ENCODE peak calls at places on chromosomes 4 and X, in five cellular contexts. One of them, this sample, is unnamed.

GRCh38 chrX:132219343-132219768 is at the start of gene RAP2C:
- DNase-seq in astrocyte: peak; percentile 34
- DNase-seq in lower leg skin: peak; percentile 61
- DNase-seq in left ventricle myocardium inferior: peak; percentile 74
- DNase-seq in choroid plexus epithelial cell: peak; percentile 70
- DNase-seq in this sample: no peak

GRCh38 chrX:118682258-118683014 is 45.0 kb upstream of the IL13RA1 start:
- DNase-seq in left ventricle myocardium inferior: no peak
- DNase-seq in lower leg skin: no peak
- DNase-seq in astrocyte: no peak
- DNase-seq in choroid plexus epithelial cell: no peak
- DNase-seq in this sample: no peak

GRCh38 chr4:140256941-140257340 is 103.0 kb upstream of the MAML3 start:
- DNase-seq in astrocyte: peak; percentile 47
- DNase-seq in choroid plexus epithelial cell: peak; percentile 36
- DNase-seq in left ventricle myocardium inferior: no peak
- DNase-seq in lower leg skin: no peak
- DNase-seq in this sample: no peak

GRCh38 chr4:22911285-22911684 is 218.5 kb downstream of the GBA3 start:
- DNase-seq in lower leg skin: no peak
- DNase-seq in left ventricle myocardium inferior: no peak
- DNase-seq in choroid plexus epithelial cell: no peak
- DNase-seq in astrocyte: no peak
- DNase-seq in this sample: no peak

GRCh38 chrX:153519569-153520285 is 2.3 kb downstream of the ATP2B3 start:
- DNase-seq in astrocyte: no peak
- DNase-seq in choroid plexus epithelial cell: peak; percentile 26
- DNase-seq in left ventricle myocardium inferior: no peak
- DNase-seq in lower leg skin: no peak
- DNase-seq in this sample: peak; percentile 39

GRCh38 chr4:123786159-123786915 is 389.7 kb downstream of the SPRY1 start:
- DNase-seq in astrocyte: no peak
- DNase-seq in choroid plexus epithelial cell: no peak
- DNase-seq in lower leg skin: no peak
- DNase-seq in left ventricle myocardium inferior: no peak
- DNase-seq in this sample: no peak

GRCh38 chrX:104254442-104255115 is at the start of gene ESX1:
- DNase-seq in lower leg skin: no peak
- DNase-seq in left ventricle myocardium inferior: no peak
- DNase-seq in astrocyte: no peak
- DNase-seq in choroid plexus epithelial cell: peak; percentile 12
- DNase-seq in this sample: no peak

GRCh38 chr4:62003695-62004094 is 803.6 kb downstream of the ADGRL3 start:
- DNase-seq in choroid plexus epithelial cell: peak; percentile 5
- DNase-seq in left ventricle myocardium inferior: no peak
- DNase-seq in lower leg skin: no peak
- DNase-seq in astrocyte: no peak
- DNase-seq in this sample: no peak

GRCh38 chr4:55071951-55072350 is 53.4 kb downstream of the KDR start:
- DNase-seq in left ventricle myocardium inferior: no peak
- DNase-seq in choroid plexus epithelial cell: no peak
- DNase-seq in astrocyte: no peak
- DNase-seq in lower leg skin: no peak
- DNase-seq in this sample: no peak

GRCh38 chr4:81455895-81456294 is 15.8 kb downstream of the RASGEF1B start:
- DNase-seq in left ventricle myocardium inferior: no peak
- DNase-seq in lower leg skin: no peak
- DNase-seq in astrocyte: no peak
- DNase-seq in choroid plexus epithelial cell: no peak
- DNase-seq in this sample: no peak

GRCh38 chr4:24719615-24720014 is 75.8 kb upstream of the SOD3 start:
- DNase-seq in left ventricle myocardium inferior: no peak
- DNase-seq in choroid plexus epithelial cell: no peak
- DNase-seq in astrocyte: no peak
- DNase-seq in lower leg skin: no peak
- DNase-seq in this sample: no peak

GRCh38 chr4:57193996-57194675 is 84.0 kb upstream of the IGFBP7 start:
- DNase-seq in lower leg skin: no peak
- DNase-seq in choroid plexus epithelial cell: no peak
- DNase-seq in left ventricle myocardium inferior: no peak
- DNase-seq in astrocyte: no peak
- DNase-seq in this sample: no peak

GRCh38 chr4:56466910-56467283 is 520 bp upstream of the SRP72 start:
- DNase-seq in lower leg skin: no peak
- DNase-seq in left ventricle myocardium inferior: no peak
- DNase-seq in astrocyte: no peak
- DNase-seq in choroid plexus epithelial cell: no peak
- DNase-seq in this sample: no peak

GRCh38 chr4:108030332-108030731 is 40.6 kb downstream of the HADH start:
- DNase-seq in choroid plexus epithelial cell: peak; percentile 89
- DNase-seq in left ventricle myocardium inferior: no peak
- DNase-seq in lower leg skin: no peak
- DNase-seq in astrocyte: peak; percentile 56
- DNase-seq in this sample: peak; percentile 78

DNA sequence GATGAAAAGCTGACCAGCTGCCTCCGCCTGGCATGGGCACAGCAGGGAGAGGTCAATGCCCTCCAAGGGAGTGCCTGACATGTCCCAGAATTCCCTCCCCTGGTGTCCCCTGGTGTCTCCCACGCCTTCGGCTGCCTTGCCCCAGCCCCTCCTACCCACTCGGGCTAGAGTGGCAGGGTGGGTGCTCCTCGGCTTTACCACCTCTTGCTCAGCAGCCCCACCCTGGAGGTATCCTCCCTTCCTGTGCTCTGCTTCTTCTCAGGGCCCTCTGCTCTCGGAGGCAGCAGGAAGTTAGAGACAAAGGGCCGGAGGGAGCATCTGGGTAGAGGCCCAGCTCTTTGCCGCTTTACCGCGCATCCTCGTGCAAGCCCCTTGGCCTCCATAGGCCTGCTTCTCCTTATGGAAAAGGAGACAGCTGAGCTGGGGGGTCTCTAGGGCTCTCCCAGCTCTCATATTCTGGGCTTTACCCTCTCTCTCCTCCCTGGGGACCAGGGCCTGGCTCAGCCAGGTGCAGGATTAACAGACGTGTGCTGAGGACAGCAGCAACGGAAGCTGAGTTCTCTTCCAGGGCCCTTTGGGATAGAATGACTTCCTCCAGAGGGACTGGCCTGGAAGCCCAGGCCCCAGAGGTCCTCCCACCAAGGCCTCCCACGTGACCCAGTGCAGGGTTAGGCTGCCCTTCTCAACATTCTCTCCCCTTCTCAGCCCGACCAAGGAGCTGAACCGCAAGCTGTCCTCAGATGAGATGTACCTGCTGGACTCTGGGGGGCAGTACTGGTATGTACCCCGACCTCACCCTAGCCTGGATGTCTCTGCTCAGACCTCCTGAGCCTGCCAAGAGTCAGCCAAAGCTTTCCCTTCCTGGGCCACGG is 17.2 kb downstream of the XPNPEP2 start:
- DNase-seq in left ventricle myocardium inferior: no peak
- DNase-seq in choroid plexus epithelial cell: no peak
- DNase-seq in lower leg skin: no peak
- DNase-seq in astrocyte: no peak
- DNase-seq in this sample: no peak
- TF ChIP-seq CTCF in left ventricle myocardium inferior: no peak
- TF ChIP-seq CTCF in choroid plexus epithelial cell: peak; percentile 4
- TF ChIP-seq CTCF in lower leg skin: no peak
- TF ChIP-seq CTCF in astrocyte: no peak
- TF ChIP-seq CTCF in this sample: no peak

GRCh38 chrX:102650903-102651241 is 411 bp upstream of the GPRASP1 start:
- DNase-seq in lower leg skin: no peak
- DNase-seq in choroid plexus epithelial cell: no peak
- DNase-seq in astrocyte: no peak
- DNase-seq in left ventricle myocardium inferior: no peak
- DNase-seq in this sample: no peak
- H3K4me3 ChIP-seq in lower leg skin: peak overlapping the region; percentile 58
- H3K4me3 ChIP-seq in choroid plexus epithelial cell: peak overlapping the region; percentile 59
- H3K4me3 ChIP-seq in astrocyte: peak overlapping the region; percentile 50
- H3K4me3 ChIP-seq in left ventricle myocardium inferior: peak overlapping the region; percentile 76
- H3K4me3 ChIP-seq in this sample: peak overlapping the region; percentile 54

DNA sequence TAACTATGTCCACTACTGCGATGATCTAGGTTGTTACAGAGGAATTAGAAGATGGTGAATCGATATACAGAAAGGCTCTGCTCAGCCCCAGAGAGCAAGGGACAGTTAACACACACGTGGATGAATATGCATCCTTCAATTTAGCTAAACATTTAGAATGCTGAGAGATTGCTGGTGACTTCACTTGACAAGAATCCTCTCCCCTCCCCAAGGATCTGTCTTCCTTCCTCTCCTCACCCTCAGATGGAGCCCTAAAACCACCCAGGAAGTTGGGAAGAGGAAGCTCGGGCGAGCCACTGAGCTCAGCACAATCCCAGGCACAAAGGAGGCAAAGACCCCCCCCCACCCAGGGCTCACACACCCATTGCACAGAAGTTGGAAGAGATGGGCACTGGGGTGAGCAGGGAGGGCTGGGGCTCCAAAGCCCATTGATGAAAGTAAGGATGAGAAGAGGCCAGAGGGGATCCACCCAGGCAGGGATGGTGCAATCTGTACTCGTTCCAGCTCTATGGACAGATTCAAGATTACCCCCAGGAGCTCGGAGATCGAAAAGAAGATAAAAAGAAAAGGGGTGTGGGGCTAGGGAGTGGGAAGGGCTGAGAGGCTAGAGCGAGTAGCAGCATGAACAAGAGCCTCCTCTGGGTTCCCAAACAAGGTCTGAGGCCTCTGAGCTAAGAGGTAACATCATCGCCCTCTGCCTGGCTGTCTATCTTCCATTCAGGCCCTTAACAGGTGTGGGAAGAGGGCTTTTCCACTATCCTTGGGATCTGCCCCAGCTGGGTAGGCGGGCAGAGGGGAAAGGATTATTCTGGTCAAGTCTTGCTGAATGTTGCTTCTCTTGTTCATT is 1.3 kb downstream of the TFE3 start:
- DNase-seq in lower leg skin: no peak
- DNase-seq in left ventricle myocardium inferior: peak; percentile 17
- DNase-seq in astrocyte: peak; percentile 52
- DNase-seq in choroid plexus epithelial cell: peak; percentile 57
- DNase-seq in this sample: peak; percentile 39
- TF ChIP-seq CTCF in lower leg skin: no peak
- TF ChIP-seq CTCF in left ventricle myocardium inferior: no peak
- TF ChIP-seq CTCF in astrocyte: no peak
- TF ChIP-seq CTCF in choroid plexus epithelial cell: no peak
- TF ChIP-seq CTCF in this sample: no peak

GRCh38 chr4:182575225-182575624 is 332.0 kb downstream of the TENM3 start:
- DNase-seq in choroid plexus epithelial cell: no peak
- DNase-seq in left ventricle myocardium inferior: no peak
- DNase-seq in astrocyte: no peak
- DNase-seq in lower leg skin: no peak
- DNase-seq in this sample: no peak

GRCh38 chr4:182577411-182577810 is 334.2 kb downstream of the TENM3 start:
- DNase-seq in astrocyte: peak; percentile 63
- DNase-seq in choroid plexus epithelial cell: no peak
- DNase-seq in left ventricle myocardium inferior: no peak
- DNase-seq in lower leg skin: no peak
- DNase-seq in this sample: no peak

GRCh38 chr4:182578402-182578801 is 335.2 kb downstream of the TENM3 start:
- DNase-seq in left ventricle myocardium inferior: no peak
- DNase-seq in lower leg skin: no peak
- DNase-seq in astrocyte: peak; percentile 96
- DNase-seq in choroid plexus epithelial cell: peak; percentile 83
- DNase-seq in this sample: peak; percentile 81

GRCh38 chr4:182576609-182577289 is 333.5 kb downstream of the TENM3 start:
- DNase-seq in choroid plexus epithelial cell: no peak
- DNase-seq in left ventricle myocardium inferior: no peak
- DNase-seq in lower leg skin: no peak
- DNase-seq in astrocyte: peak; percentile 44
- DNase-seq in this sample: peak; percentile 12

GRCh38 chr4:182574706-182575105 is 331.5 kb downstream of the TENM3 start:
- DNase-seq in astrocyte: no peak
- DNase-seq in left ventricle myocardium inferior: no peak
- DNase-seq in lower leg skin: no peak
- DNase-seq in choroid plexus epithelial cell: no peak
- DNase-seq in this sample: no peak
- H3K4me3 ChIP-seq in astrocyte: no peak overlapping the region
- H3K4me3 ChIP-seq in left ventricle myocardium inferior: no peak overlapping the region
- H3K4me3 ChIP-seq in lower leg skin: no peak overlapping the region
- H3K4me3 ChIP-seq in choroid plexus epithelial cell: no peak overlapping the region
- H3K4me3 ChIP-seq in this sample: no peak overlapping the region

This sample was measured in brain microvascular endothelial cell.